ENCODE peak calls at places on chromosome 11, in seven cellular contexts. Z, A, S, Q, P, O and I are unnamed samples.

GRCh38 chr11:118283756-118284350 is 19.8 kb upstream of the MPZL2 start:
- DNase-seq in Q (no peak), P (no peak), Z (no peak), O (no peak), S (no peak), A (no peak), I (no peak)

GRCh38 chr11:110187731-110188130 is 94.5 kb downstream of the ZC3H12C start:
- DNase-seq in O (no peak), Q (no peak), S (no peak), Z (no peak), P (no peak), A (no peak), I (no peak)

GRCh38 chr11:117127164-117127563 is 16.9 kb upstream of the PAFAH1B2 start:
- DNase-seq in A (no peak), Z (no peak), S (no peak), P (no peak), Q (no peak), O (no peak), I (no peak)

GRCh38 chr11:111977141-111978027 is 40.2 kb downstream of the DIXDC1 start:
- DNase-seq in Q (no peak), Z (peak), A (no peak), S (no peak), O (peak), P (peak), I (no peak)

GRCh38 chr11:1705121-1706052 is 8.4 kb downstream of the KRTAP5-6 start:
- DNase-seq in P (no peak), A (no peak), Z (no peak), O (no peak), Q (no peak), S (no peak), I (no peak)

GRCh38 chr11:107549954-107550285 is 15.6 kb downstream of the ALKBH8 start:
- DNase-seq in A (no peak), P (no peak), Q (no peak), Z (no peak), S (no peak), O (no peak), I (no peak)

GRCh38 chr11:111231836-111232235 is 13.7 kb upstream of the POU2AF2 start:
- DNase-seq in A (no peak), P (no peak), S (no peak), O (no peak), Q (no peak), Z (no peak), I (no peak)

GRCh38 chr11:100525197-100525596 is 161.9 kb upstream of the ARHGAP42 start:
- DNase-seq in Z (no peak), A (no peak), Q (no peak), O (no peak), P (no peak), S (no peak), I (no peak)

GRCh38 chr11:12961615-12962014 is 47.5 kb upstream of the RASSF10 start:
- DNase-seq in P (no peak), Q (no peak), S (no peak), Z (peak), O (no peak), A (no peak), I (no peak)

GRCh38 chr11:117868815-117869642 is 7.4 kb downstream of the FXYD6 start:
- DNase-seq in A (no peak), S (no peak), P (no peak), Z (no peak), Q (no peak), O (no peak), I (no peak)

GRCh38 chr11:18853086-18853720 is 61.6 kb upstream of the PTPN5 start:
- DNase-seq in S (no peak), Q (peak), Z (peak), O (no peak), A (no peak), P (peak), I (no peak)

GRCh38 chr11:133902506-133902905 is 54.3 kb downstream of the IGSF9B start:
- DNase-seq in A (no peak), Q (no peak), O (no peak), P (no peak), S (no peak), Z (no peak), I (no peak)

GRCh38 chr11:62777389-62777788 is 6.2 kb downstream of the TAF6L start:
- DNase-seq in A (no peak), O (no peak), Z (no peak), P (no peak), Q (no peak), S (no peak), I (no peak)

GRCh38 chr11:67486481-67487195 is 3.8 kb downstream of the AIP start:
- DNase-seq in S (no peak), Z (no peak), Q (no peak), P (no peak), O (no peak), A (no peak), I (no peak)

GRCh38 chr11:102458531-102458930 is 6.0 kb upstream of the TMEM123 start:
- DNase-seq in Q (no peak), S (no peak), O (no peak), A (no peak), P (no peak), Z (peak), I (no peak)

GRCh38 chr11:35030716-35031213 is 108.2 kb upstream of the CD44 start:
- DNase-seq in P (no peak), Z (peak), S (no peak), O (no peak), A (peak), Q (no peak), I (no peak)